ENCODE peak calls at places on chromosomes 7 and 10, in five cellular contexts. One of them, this sample, is unnamed. For H3K4me1, the result is how much of the 10 kb centered on the place peaks cover.

GRCh38 chr7:50791921-50792341 is 9.2 kb upstream of the GRB10 start:
- DNase-seq in neural progenitor cell: peak
- DNase-seq in H1: no peak
- DNase-seq in mammary epithelial cell: no peak
- DNase-seq in HCT116: no peak
- DNase-seq in this sample: peak

GRCh38 chr10:104297697-104298660 is 29.0 kb downstream of the GSTO2 start:
- DNase-seq in neural progenitor cell: peak
- DNase-seq in H1: peak
- DNase-seq in mammary epithelial cell: no peak
- DNase-seq in HCT116: no peak
- DNase-seq in this sample: no peak

GRCh38 chr7:54339074-54339473 is 203.1 kb upstream of the VSTM2A start:
- DNase-seq in neural progenitor cell: no peak
- DNase-seq in H1: no peak
- DNase-seq in mammary epithelial cell: no peak
- DNase-seq in HCT116: no peak
- DNase-seq in this sample: peak

GRCh38 chr7:150313870-150314269 is 9.3 kb upstream of the LRRC61 start:
- DNase-seq in neural progenitor cell: no peak
- DNase-seq in H1: no peak
- DNase-seq in mammary epithelial cell: no peak
- DNase-seq in HCT116: no peak
- DNase-seq in this sample: no peak

GRCh38 chr7:122974229-122974628 is 21.3 kb downstream of the TAS2R16 start:
- DNase-seq in neural progenitor cell: no peak
- DNase-seq in H1: no peak
- DNase-seq in mammary epithelial cell: no peak
- DNase-seq in HCT116: no peak
- DNase-seq in this sample: no peak

GRCh38 chr7:135789956-135790355 is 41.3 kb upstream of the FAM180A start:
- DNase-seq in neural progenitor cell: no peak
- DNase-seq in H1: no peak
- DNase-seq in mammary epithelial cell: no peak
- DNase-seq in HCT116: no peak
- DNase-seq in this sample: no peak

GRCh38 chr7:90459888-90460287 is 9.6 kb upstream of the PTTG1IP2 start:
- DNase-seq in neural progenitor cell: no peak
- DNase-seq in H1: no peak
- DNase-seq in mammary epithelial cell: no peak
- DNase-seq in HCT116: no peak
- DNase-seq in this sample: no peak

GRCh38 chr7:33666526-33666925 is 238.8 kb upstream of the BMPER start:
- DNase-seq in neural progenitor cell: no peak
- DNase-seq in H1: no peak
- DNase-seq in mammary epithelial cell: peak
- DNase-seq in HCT116: no peak
- DNase-seq in this sample: no peak

GRCh38 chr7:2872296-2872874 is 28.3 kb upstream of the GNA12 start:
- DNase-seq in neural progenitor cell: no peak
- DNase-seq in H1: no peak
- DNase-seq in mammary epithelial cell: no peak
- DNase-seq in HCT116: no peak
- DNase-seq in this sample: no peak

GRCh38 chr7:377069-378040 is 87.4 kb downstream of the FOXL3 start:
- DNase-seq in neural progenitor cell: no peak
- DNase-seq in H1: no peak
- DNase-seq in mammary epithelial cell: no peak
- DNase-seq in HCT116: no peak
- DNase-seq in this sample: no peak

GRCh38 chr10:13949844-13950542 is 363.2 kb downstream of the PRPF18 start:
- DNase-seq in neural progenitor cell: no peak
- DNase-seq in H1: no peak
- DNase-seq in mammary epithelial cell: peak
- DNase-seq in HCT116: no peak
- DNase-seq in this sample: no peak

GRCh38 chr7:41993173-41993867 is 243.7 kb downstream of the GLI3 start:
- DNase-seq in neural progenitor cell: no peak
- DNase-seq in H1: no peak
- DNase-seq in mammary epithelial cell: no peak
- DNase-seq in HCT116: no peak
- DNase-seq in this sample: no peak

GRCh38 chr7:108848486-108848885 is 278.8 kb downstream of the DNAJB9 start:
- DNase-seq in neural progenitor cell: no peak
- DNase-seq in H1: no peak
- DNase-seq in mammary epithelial cell: no peak
- DNase-seq in HCT116: no peak
- DNase-seq in this sample: no peak

GRCh38 chr7:151060416-151061234 is 1.2 kb downstream of the SLC4A2 start:
- DNase-seq in neural progenitor cell: peak
- DNase-seq in H1: no peak
- DNase-seq in mammary epithelial cell: peak
- DNase-seq in HCT116: no peak
- DNase-seq in this sample: peak

GRCh38 chr10:22700489-22700888 is 13.9 kb downstream of the PIP4K2A start:
- DNase-seq in neural progenitor cell: no peak
- DNase-seq in H1: no peak
- DNase-seq in mammary epithelial cell: no peak
- DNase-seq in HCT116: no peak
- DNase-seq in this sample: no peak

GRCh38 chr7:10908600-10908999 is 65.1 kb upstream of the PHF14 start:
- DNase-seq in neural progenitor cell: no peak
- DNase-seq in H1: peak
- DNase-seq in mammary epithelial cell: no peak
- DNase-seq in HCT116: no peak
- DNase-seq in this sample: peak

GRCh38 chr10:89516149-89516832 is 19.1 kb downstream of the SLC16A12 start:
- DNase-seq in neural progenitor cell: no peak
- DNase-seq in H1: no peak
- DNase-seq in mammary epithelial cell: peak
- DNase-seq in HCT116: no peak
- DNase-seq in this sample: peak

GRCh38 chr10:22723343-22723779 is 9.0 kb upstream of the PIP4K2A start:
- DNase-seq in neural progenitor cell: no peak
- DNase-seq in H1: no peak
- DNase-seq in mammary epithelial cell: no peak
- DNase-seq in HCT116: no peak
- DNase-seq in this sample: no peak

GRCh38 chr10:44196008-44196320 is 188.9 kb downstream of the CXCL12 start:
- DNase-seq in neural progenitor cell: no peak
- DNase-seq in H1: no peak
- DNase-seq in mammary epithelial cell: no peak
- DNase-seq in HCT116: no peak
- DNase-seq in this sample: no peak
- H3K4me2 ChIP-seq in neural progenitor cell: no peak
- H3K4me2 ChIP-seq in H1: no peak
- H3K4me2 ChIP-seq in mammary epithelial cell: no peak
- H3K4me2 ChIP-seq in HCT116: no peak
- H3K4me2 ChIP-seq in this sample: no peak

DNA sequence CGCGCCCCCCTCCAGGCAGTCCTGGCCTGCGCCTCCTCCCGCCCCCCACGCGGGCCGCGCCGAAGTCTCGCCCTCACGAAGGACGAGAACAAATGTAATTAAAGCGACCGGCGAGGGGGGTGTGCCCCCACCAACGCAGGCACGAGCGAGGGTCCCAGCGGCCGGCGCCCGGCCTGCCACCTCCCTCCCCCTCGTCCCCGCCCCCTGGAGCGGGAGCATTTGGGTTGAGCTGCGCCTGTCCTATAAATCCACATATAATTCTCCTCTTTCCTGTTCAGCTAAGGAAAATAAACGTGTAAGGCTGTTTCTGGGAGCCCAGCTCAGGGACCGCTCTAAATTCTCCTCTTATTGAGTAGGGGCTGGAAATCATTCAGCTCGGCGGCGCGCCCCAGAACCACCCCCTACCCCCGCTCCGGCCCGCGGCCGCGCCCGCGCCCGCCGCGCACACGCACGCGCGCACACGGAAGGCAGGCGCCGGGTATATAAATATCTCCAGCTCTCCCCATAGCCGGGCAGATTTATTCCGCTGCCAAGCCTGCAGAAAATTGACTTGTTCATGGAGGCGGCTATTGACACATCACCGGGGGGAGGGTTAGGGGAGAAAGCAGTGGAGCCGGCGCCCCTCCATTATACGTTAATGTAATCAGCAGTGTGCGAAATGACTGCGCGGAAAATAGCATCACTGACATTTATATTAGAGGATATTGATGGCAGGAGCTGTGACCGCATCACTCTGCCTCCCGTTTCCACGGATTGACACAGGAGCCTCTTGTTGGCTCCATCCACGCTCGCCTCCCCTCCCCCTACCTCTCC is 61.6 kb upstream of the BTRC start:
- DNase-seq in neural progenitor cell: peak
- DNase-seq in H1: peak
- DNase-seq in mammary epithelial cell: no peak
- DNase-seq in HCT116: no peak
- DNase-seq in this sample: peak
- TF ChIP-seq EZH2 in neural progenitor cell: peak
- TF ChIP-seq EZH2 in H1: no peak
- TF ChIP-seq EZH2 in mammary epithelial cell: no peak
- TF ChIP-seq EZH2 in HCT116: no peak
- TF ChIP-seq EZH2 in this sample: no peak

GRCh38 chr7:5591547-5591899 is 167.9 kb upstream of the TNRC18 start:
- DNase-seq in neural progenitor cell: peak
- DNase-seq in H1: no peak
- DNase-seq in mammary epithelial cell: peak
- DNase-seq in HCT116: no peak
- DNase-seq in this sample: peak
- H3K4me1 ChIP-seq in neural progenitor cell: under half
- H3K4me1 ChIP-seq in H1: under half
- H3K4me1 ChIP-seq in mammary epithelial cell: under half
- H3K4me1 ChIP-seq in HCT116: half or more
- H3K4me1 ChIP-seq in this sample: under half

DNA sequence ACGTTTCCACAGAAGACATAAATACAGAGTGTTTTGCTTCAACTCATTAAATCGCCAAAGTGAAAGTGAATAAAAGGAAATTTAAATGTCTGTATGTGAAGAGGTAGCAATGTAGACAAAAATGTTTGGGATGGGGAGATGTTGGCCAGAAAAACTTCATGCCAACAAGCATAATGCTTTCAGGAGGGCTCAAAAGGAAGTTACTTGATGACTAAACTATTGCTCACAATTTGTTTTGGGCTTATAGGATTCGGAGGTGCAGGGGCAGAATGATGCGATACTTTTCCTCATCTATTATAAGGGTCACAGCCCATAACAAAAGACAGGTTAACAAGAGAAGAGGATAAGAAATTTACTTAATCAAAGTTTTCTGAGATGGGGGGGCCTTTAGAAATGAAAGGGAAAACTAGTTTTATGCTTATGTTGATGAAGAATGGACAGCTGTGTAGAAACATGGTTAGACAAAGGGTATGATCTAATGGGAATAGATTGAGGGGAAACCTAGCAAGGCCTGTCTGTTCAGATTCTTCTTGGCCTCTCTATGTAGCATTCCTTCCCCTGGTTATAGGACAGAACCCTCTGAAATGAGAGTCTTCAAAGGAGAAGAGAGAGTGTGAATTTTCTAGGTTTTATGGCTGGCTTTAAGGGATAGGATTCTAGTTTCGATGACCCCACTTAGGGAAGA is 898.6 kb downstream of the LRMDA start:
- DNase-seq in neural progenitor cell: no peak
- DNase-seq in H1: no peak
- DNase-seq in mammary epithelial cell: peak
- DNase-seq in HCT116: no peak
- DNase-seq in this sample: no peak
- H3K4me2 ChIP-seq in neural progenitor cell: no peak
- H3K4me2 ChIP-seq in H1: no peak
- H3K4me2 ChIP-seq in mammary epithelial cell: peak
- H3K4me2 ChIP-seq in HCT116: peak
- H3K4me2 ChIP-seq in this sample: no peak

GRCh38 chr10:102230861-102231356 is 4.8 kb downstream of the ELOVL3 start:
- DNase-seq in neural progenitor cell: peak
- DNase-seq in H1: peak
- DNase-seq in mammary epithelial cell: no peak
- DNase-seq in HCT116: peak
- DNase-seq in this sample: peak

GRCh38 chr10:102229810-102230263 is 3.7 kb downstream of the ELOVL3 start:
- DNase-seq in neural progenitor cell: peak
- DNase-seq in H1: peak
- DNase-seq in mammary epithelial cell: peak
- DNase-seq in HCT116: peak
- DNase-seq in this sample: peak

GRCh38 chr10:102233997-102234396 is 7.3 kb downstream of the PITX3 start:
- DNase-seq in neural progenitor cell: no peak
- DNase-seq in H1: no peak
- DNase-seq in mammary epithelial cell: no peak
- DNase-seq in HCT116: no peak
- DNase-seq in this sample: no peak

GRCh38 chr10:102230264-102230860 is 4.3 kb downstream of the ELOVL3 start:
- DNase-seq in neural progenitor cell: peak
- DNase-seq in H1: peak
- DNase-seq in mammary epithelial cell: no peak
- DNase-seq in HCT116: peak
- DNase-seq in this sample: peak

DNA sequence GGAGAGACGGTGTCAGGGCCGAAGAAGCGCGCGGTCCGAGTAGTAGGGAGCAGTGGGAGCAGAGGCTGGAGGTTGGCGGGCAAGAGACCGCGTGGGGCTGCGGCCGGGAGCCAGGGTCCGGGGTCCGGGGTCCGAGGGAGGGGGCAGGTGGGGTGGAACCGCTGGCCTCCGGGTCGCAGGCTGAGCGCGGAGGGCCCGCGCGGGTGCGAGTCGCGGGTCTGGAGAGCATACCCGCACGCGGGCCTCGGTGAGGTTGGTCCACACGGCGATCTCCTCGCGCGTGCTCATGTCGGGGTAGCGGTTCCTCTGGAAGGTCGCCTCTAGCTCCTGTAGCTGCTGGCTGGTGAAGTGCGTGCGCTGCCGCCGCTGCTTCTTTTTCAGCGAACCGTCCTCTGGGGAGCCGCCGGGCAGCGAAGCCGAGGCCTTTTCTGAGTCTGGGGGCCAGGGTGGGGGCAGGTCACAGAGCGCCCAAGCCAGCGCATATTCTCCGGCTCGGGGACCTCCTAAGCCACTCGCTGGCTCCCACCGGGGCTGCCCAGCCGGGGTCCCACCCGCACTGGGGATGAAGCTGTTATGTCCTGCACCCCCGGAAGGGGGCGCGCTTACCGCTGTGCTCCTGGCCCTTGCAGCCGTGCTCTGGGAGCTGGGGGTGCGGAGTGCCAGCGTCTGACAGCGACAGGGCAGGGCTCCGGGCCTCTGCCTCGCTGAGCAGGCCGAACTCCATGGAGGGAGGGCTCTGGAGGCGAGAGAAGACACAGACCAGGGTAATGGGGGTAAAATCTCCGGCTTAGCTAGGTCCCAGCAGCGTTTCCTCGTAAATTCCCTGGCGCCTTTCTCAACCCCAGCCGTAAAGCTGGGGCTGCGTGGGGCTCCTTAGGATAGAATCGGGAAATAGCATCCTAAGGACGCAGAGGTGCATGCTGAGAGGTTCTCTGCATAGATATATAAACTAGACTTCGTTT is 5.5 kb downstream of the ELOVL3 start:
- DNase-seq in neural progenitor cell: peak
- DNase-seq in H1: peak
- DNase-seq in mammary epithelial cell: no peak
- DNase-seq in HCT116: peak
- DNase-seq in this sample: peak
- TF ChIP-seq EZH2 in neural progenitor cell: peak
- TF ChIP-seq EZH2 in H1: peak
- TF ChIP-seq EZH2 in mammary epithelial cell: no peak
- TF ChIP-seq EZH2 in HCT116: no peak
- TF ChIP-seq EZH2 in this sample: no peak